ENCODE peak calls at places on chromosomes 2 and 18, in four cellular contexts. N, V, K and X are unnamed samples. For H3K36me3, the result is how much of the 10 kb centered on the place peaks cover.

GRCh38 chr2:217436386-217436785 is 566.4 kb downstream of the TNS1 start:
- DNase-seq in N (no peak), V (peak), K (peak), X (no peak)

GRCh38 chr18:58856881-58857280 is 7.8 kb upstream of the ZNF532 start:
- DNase-seq in N (no peak), V (no peak), K (peak), X (no peak)

GRCh38 chr18:33051397-33051796 is 278.6 kb upstream of the KLHL14 start:
- DNase-seq in N (no peak), V (no peak), K (no peak), X (no peak)

GRCh38 chr2:65885266-65885665 is 452.9 kb upstream of the SPRED2 start:
- DNase-seq in N (no peak), V (no peak), K (no peak), X (no peak)

GRCh38 chr18:74375999-74376398 is 60.4 kb downstream of the C18orf63 start:
- DNase-seq in N (no peak), V (no peak), K (no peak), X (no peak)

GRCh38 chr2:227717687-227718567 is at the start of gene SLC19A3:
- DNase-seq in N (peak), V (peak), K (peak), X (no peak)

GRCh38 chr2:160246356-160246755 is 46.3 kb upstream of the ITGB6 start:
- DNase-seq in N (no peak), V (no peak), K (no peak), X (no peak)

GRCh38 chr2:178679891-178680290 is 127.3 kb downstream of the TTN start:
- DNase-seq in N (no peak), V (no peak), K (no peak), X (no peak)

GRCh38 chr2:4745596-4745995 is 946.6 kb upstream of the SOX11 start:
- DNase-seq in N (no peak), V (no peak), K (no peak), X (no peak)

GRCh38 chr18:12452801-12453200 is 45.1 kb downstream of the PRELID3A start:
- DNase-seq in N (no peak), V (no peak), K (no peak), X (no peak)

GRCh38 chr18:61582205-61582710 is 249.0 kb downstream of the CDH20 start:
- DNase-seq in N (no peak), V (peak), K (no peak), X (no peak)

GRCh38 chr2:175621847-175622246 is 380.2 kb downstream of the LNPK start:
- DNase-seq in N (peak), V (no peak), K (no peak), X (no peak)

GRCh38 chr2:1538663-1539062 is 125.4 kb downstream of the TPO start:
- DNase-seq in N (no peak), V (no peak), K (no peak), X (no peak)

GRCh38 chr2:96768083-96768561 is 7.4 kb downstream of the CNNM4 start:
- DNase-seq in N (no peak), V (no peak), K (no peak), X (peak)

GRCh38 chr18:31206787-31207381 is 44.2 kb upstream of the DSC1 start:
- DNase-seq in N (peak), V (peak), K (peak), X (no peak)

GRCh38 chr2:9375857-9376428 is 47.4 kb downstream of the ITGB1BP1 start:
- DNase-seq in N (no peak), V (no peak), K (peak), X (peak)

GRCh38 chr2:31998731-31999383 is 12.0 kb downstream of the MEMO1 start:
- DNase-seq in N (no peak), V (no peak), K (no peak), X (no peak)

GRCh38 chr2:209937893-209938292 is 64.5 kb upstream of the RPE start:
- DNase-seq in N (no peak), V (no peak), K (no peak), X (no peak)

GRCh38 chr2:105641389-105641811 is 103.3 kb upstream of the NCK2 start:
- DNase-seq in N (no peak), V (no peak), K (no peak), X (no peak)

GRCh38 chr18:31555971-31556747 is 35.5 kb upstream of the TTR start:
- DNase-seq in N (peak), V (no peak), K (no peak), X (peak)

GRCh38 chr18:41326311-41326710 is 628.7 kb upstream of the PIK3C3 start:
- DNase-seq in N (no peak), V (no peak), K (no peak), X (no peak)

GRCh38 chr2:23658466-23658942 is 268.4 kb downstream of the ATAD2B start:
- DNase-seq in N (no peak), V (peak), K (no peak), X (no peak)

GRCh38 chr2:144460981-144461766 is 58.7 kb downstream of the ZEB2 start:
- DNase-seq in N (no peak), V (peak), K (no peak), X (no peak)

GRCh38 chr18:55337908-55338521 is 250.0 kb downstream of the TCF4 start:
- DNase-seq in N (no peak), V (peak), K (peak), X (no peak)

GRCh38 chr2:1192121-1192520 is 221.1 kb upstream of the TPO start:
- DNase-seq in N (no peak), V (peak), K (no peak), X (no peak)

GRCh38 chr2:160201849-160202539 is 1.9 kb upstream of the ITGB6 start:
- DNase-seq in N (no peak), V (no peak), K (no peak), X (no peak)

GRCh38 chr2:11697103-11697871 is 27.3 kb upstream of the NTSR2 start:
- DNase-seq in N (no peak), V (peak), K (peak), X (no peak)

GRCh38 chr2:42073739-42074138 is 25.9 kb downstream of the PKDCC start:
- DNase-seq in N (no peak), V (no peak), K (no peak), X (no peak)

GRCh38 chr2:129887688-129888266 is 91.7 kb upstream of the RAB6C start:
- DNase-seq in N (no peak), V (no peak), K (no peak), X (no peak)

GRCh38 chr18:10546557-10547300 is 20.9 kb downstream of the NAPG start:
- DNase-seq in N (no peak), V (no peak), K (no peak), X (no peak)

GRCh38 chr2:163246111-163246510 is 407.5 kb upstream of the KCNH7 start:
- DNase-seq in N (no peak), V (no peak), K (no peak), X (no peak)

GRCh38 chr18:35756506-35757117 is 175.1 kb downstream of the GALNT1 start:
- DNase-seq in N (peak), V (no peak), K (no peak), X (peak)

GRCh38 chr18:11175266-11175947 is 26.0 kb upstream of the PIEZO2 start:
- DNase-seq in N (no peak), V (no peak), K (no peak), X (no peak)

GRCh38 chr2:234669611-234670010 is 172.7 kb upstream of the ARL4C start:
- DNase-seq in N (no peak), V (peak), K (no peak), X (no peak)

GRCh38 chr2:88481937-88482336 is 29.4 kb upstream of the FOXI3 start:
- DNase-seq in N (no peak), V (no peak), K (no peak), X (peak)

GRCh38 chr18:55265916-55266488 is 306.7 kb upstream of the CCDC68 start:
- DNase-seq in N (no peak), V (no peak), K (no peak), X (no peak)

GRCh38 chr2:218658671-218659257 is 659 bp downstream of the ZNF142 start:
- DNase-seq in N (peak), V (no peak), K (no peak), X (peak)

GRCh38 chr2:189770590-189771322 is 8.2 kb upstream of the OSGEPL1 start:
- DNase-seq in N (no peak), V (no peak), K (no peak), X (no peak)

GRCh38 chr2:189772212-189772611 is 9.6 kb upstream of the OSGEPL1 start:
- DNase-seq in N (no peak), V (no peak), K (no peak), X (no peak)
- H3K36me3 ChIP-seq in N (half or more), V (under half), K (half or more), X (half or more)

GRCh38 chr2:111048856-111049551 is 71.7 kb upstream of the BCL2L11 start:
- DNase-seq in N (no peak), V (no peak), K (no peak), X (peak)

GRCh38 chr2:111049792-111050640 is 70.7 kb upstream of the BCL2L11 start:
- DNase-seq in N (no peak), V (no peak), K (no peak), X (peak)

GRCh38 chr2:111044066-111044465 is 76.6 kb upstream of the BCL2L11 start:
- DNase-seq in N (no peak), V (no peak), K (no peak), X (no peak)

GRCh38 chr2:111045771-111046444 is 74.8 kb upstream of the BCL2L11 start:
- DNase-seq in N (no peak), V (no peak), K (no peak), X (no peak)

GRCh38 chr2:111046670-111047069 is 74.0 kb upstream of the BCL2L11 start:
- DNase-seq in N (no peak), V (no peak), K (no peak), X (no peak)
- H3K36me3 ChIP-seq in N (under half), V (under half), K (under half), X (under half)

GRCh38 chr2:142858991-142859390 is 18.5 kb upstream of the KYNU start:
- DNase-seq in N (no peak), V (no peak), K (no peak), X (no peak)

GRCh38 chr2:142865924-142866323 is 11.5 kb upstream of the KYNU start:
- DNase-seq in N (no peak), V (no peak), K (no peak), X (peak)

GRCh38 chr2:142866426-142866825 is 11.0 kb upstream of the KYNU start:
- DNase-seq in N (no peak), V (no peak), K (no peak), X (no peak)

GRCh38 chr2:142867161-142867560 is 10.3 kb upstream of the KYNU start:
- DNase-seq in N (no peak), V (no peak), K (no peak), X (no peak)

GRCh38 chr2:142863485-142863921 is 14.0 kb upstream of the KYNU start:
- DNase-seq in N (no peak), V (no peak), K (no peak), X (no peak)
- H3K36me3 ChIP-seq in N (under half), V (under half), K (under half), X (under half)

DNA sequence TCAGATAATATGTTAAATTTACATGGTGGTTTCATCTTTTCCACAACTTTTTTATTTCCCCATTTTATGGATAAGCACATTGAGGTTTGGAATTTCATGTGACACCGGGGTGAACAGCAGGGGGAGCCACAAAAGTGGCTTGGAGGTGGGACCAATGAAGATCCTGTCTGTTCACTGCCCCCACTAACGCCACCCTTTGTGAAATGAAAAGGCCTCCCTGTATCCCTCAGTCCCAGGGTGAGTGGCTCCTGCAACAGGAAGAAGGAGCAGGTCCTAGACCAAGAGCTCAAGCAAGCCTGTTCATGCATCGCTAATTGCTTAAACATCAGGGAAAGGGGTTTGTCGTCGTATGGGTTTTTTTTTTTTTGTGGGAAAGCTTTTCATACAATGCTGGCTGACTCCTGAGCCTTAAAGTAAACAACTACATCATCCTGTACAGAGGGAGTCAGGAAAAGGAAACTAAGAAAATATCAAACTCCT is 267.8 kb upstream of the EPAS1 start:
- DNase-seq in N (no peak), V (peak), K (no peak), X (no peak)
- H3K36me3 ChIP-seq in N (under half), V (under half), K (under half), X (under half)